ENCODE peak calls at places on chromosome 4, in six cellular contexts. U, I, A, R, K and W are unnamed samples.

GRCh38 chr4:134201216-134202098 is at the start of gene PABPC4L:
- DNase-seq in U (peak), I (no peak), A (peak), R (peak), K (peak), W (no peak)

GRCh38 chr4:98659106-98659592 is 738 bp upstream of the TSPAN5 start:
- DNase-seq in U (peak), I (no peak), A (peak), R (no peak), K (peak), W (no peak)

GRCh38 chr4:113878718-113879117 is 100.7 kb downstream of the ARSJ start:
- DNase-seq in U (peak), I (peak), A (peak), R (no peak), K (peak), W (no peak)

GRCh38 chr4:183637461-183637860 is 21.5 kb downstream of the RWDD4 start:
- DNase-seq in U (peak), I (no peak), A (no peak), R (no peak), K (peak), W (no peak)

GRCh38 chr4:99624141-99624719 is 33.4 kb downstream of the C4orf54 start:
- DNase-seq in U (no peak), I (no peak), A (no peak), R (no peak), K (no peak), W (no peak)

GRCh38 chr4:37976991-37977470 is 16.8 kb downstream of the PTTG2 start:
- DNase-seq in U (peak), I (no peak), A (peak), R (peak), K (peak), W (peak)

GRCh38 chr4:56466910-56467283 is 520 bp upstream of the SRP72 start:
- DNase-seq in U (no peak), I (peak), A (no peak), R (no peak), K (no peak), W (no peak)

GRCh38 chr4:147633113-147633512 is 15.9 kb downstream of the TMEM184C start:
- DNase-seq in U (no peak), I (no peak), A (no peak), R (no peak), K (peak), W (no peak)

GRCh38 chr4:162115323-162115722 is 48.5 kb downstream of the FSTL5 start:
- DNase-seq in U (no peak), I (no peak), A (no peak), R (no peak), K (no peak), W (no peak)

GRCh38 chr4:77510367-77510766 is 95.3 kb upstream of the CXCL13 start:
- DNase-seq in U (no peak), I (no peak), A (no peak), R (no peak), K (no peak), W (no peak)

GRCh38 chr4:183571350-183572076 is 66.7 kb downstream of the ING2 start:
- DNase-seq in U (peak), I (peak), A (no peak), R (no peak), K (peak), W (no peak)

GRCh38 chr4:156933633-156934258 is 37.9 kb downstream of the PDGFC start:
- DNase-seq in U (peak), I (peak), A (no peak), R (no peak), K (peak), W (no peak)

GRCh38 chr4:3364634-3365314 is 72.0 kb downstream of the RGS12 start:
- DNase-seq in U (no peak), I (no peak), A (no peak), R (no peak), K (no peak), W (no peak)

GRCh38 chr4:988726-989721 is 2.2 kb downstream of the IDUA start:
- DNase-seq in U (no peak), I (no peak), A (no peak), R (no peak), K (no peak), W (no peak)

GRCh38 chr4:21862917-21863316 is 85.7 kb downstream of the KCNIP4 start:
- DNase-seq in U (no peak), I (no peak), A (no peak), R (no peak), K (no peak), W (no peak)
- H3K27ac ChIP-seq in U (no peak), I (no peak), A (no peak), R (no peak), K (no peak), W (no peak)

GRCh38 chr4:105808459-105809041 is 86.7 kb upstream of the NPNT start:
- DNase-seq in U (peak), I (peak), A (no peak), R (peak), K (peak), W (no peak)

GRCh38 chr4:105807496-105807895 is 87.8 kb upstream of the NPNT start:
- DNase-seq in U (peak), I (no peak), A (no peak), R (no peak), K (peak), W (no peak)

GRCh38 chr4:105805501-105806120 is 89.7 kb upstream of the NPNT start:
- DNase-seq in U (no peak), I (no peak), A (no peak), R (no peak), K (no peak), W (no peak)

GRCh38 chr4:105808030-105808429 is 87.2 kb upstream of the NPNT start:
- DNase-seq in U (peak), I (no peak), A (no peak), R (no peak), K (no peak), W (no peak)
- H3K27ac ChIP-seq in U (no peak), I (no peak), A (no peak), R (peak), K (no peak), W (no peak)

GRCh38 chr4:124065941-124066340 is 646.6 kb downstream of the ANKRD50 start:
- DNase-seq in U (no peak), I (no peak), A (no peak), R (no peak), K (no peak), W (no peak)

GRCh38 chr4:124055896-124056295 is 656.6 kb downstream of the ANKRD50 start:
- DNase-seq in U (no peak), I (no peak), A (no peak), R (no peak), K (peak), W (no peak)

GRCh38 chr4:124061413-124061812 is 651.1 kb downstream of the ANKRD50 start:
- DNase-seq in U (peak), I (no peak), A (no peak), R (no peak), K (peak), W (no peak)

GRCh38 chr4:124060261-124060918 is 652.1 kb downstream of the ANKRD50 start:
- DNase-seq in U (peak), I (peak), A (no peak), R (peak), K (peak), W (no peak)
- H3K27ac ChIP-seq in U (peak), I (peak), A (no peak), R (peak), K (no peak), W (no peak)

GRCh38 chr4:44961001-44961755 is 234.8 kb upstream of the GNPDA2 start:
- DNase-seq in U (no peak), I (peak), A (no peak), R (no peak), K (no peak), W (no peak)
- H3K27ac ChIP-seq in U (no peak), I (peak), A (no peak), R (no peak), K (no peak), W (no peak)